ENCODE peak calls at places on chromosomes 5 and 9, in eight cellular contexts. V, C, R, T, Z, O, N and A are unnamed samples.

GRCh38 chr5:160500776-160501175 is 79.1 kb downstream of the PTTG1 start:
- DNase-seq in O (no peak), N (no peak), T (no peak), Z (no peak), V (no peak), C (no peak), R (no peak), A (no peak)

GRCh38 chr5:32474201-32474854 is 29.8 kb upstream of the ZFR start:
- DNase-seq in Z (no peak), V (no peak), T (no peak), R (no peak), C (no peak), N (no peak), O (no peak), A (no peak)

GRCh38 chr9:115850548-115851304 is 302.9 kb upstream of the PAPPA start:
- DNase-seq in T (peak), N (no peak), R (no peak), O (no peak), C (no peak), V (no peak), Z (no peak), A (no peak)

GRCh38 chr9:83238871-83239624 is 176.1 kb upstream of the RASEF start:
- DNase-seq in V (no peak), Z (no peak), T (peak), O (no peak), C (peak), N (no peak), R (no peak), A (no peak)

GRCh38 chr5:96876292-96876850 is at the start of gene ERAP2:
- DNase-seq in N (peak), Z (peak), V (peak), O (no peak), C (peak), T (peak), R (no peak), A (peak)

GRCh38 chr5:135194573-135195266 is 160.7 kb upstream of the PITX1 start:
- DNase-seq in T (peak), Z (no peak), N (no peak), V (no peak), R (no peak), O (no peak), C (no peak), A (no peak)

GRCh38 chr9:38732849-38733248 is 12.9 kb upstream of the FAM240B start:
- DNase-seq in R (no peak), T (no peak), C (no peak), N (no peak), O (no peak), V (no peak), Z (no peak), A (no peak)

GRCh38 chr5:140372971-140373487 is 13.0 kb downstream of the SLC4A9 start:
- DNase-seq in C (peak), V (peak), T (peak), R (peak), Z (peak), O (peak), N (peak), A (peak)

GRCh38 chr5:175354961-175355360 is 89.0 kb downstream of the DRD1 start:
- DNase-seq in N (no peak), R (no peak), Z (no peak), V (no peak), T (no peak), C (no peak), O (no peak), A (no peak)

GRCh38 chr9:108551030-108551964 is 304.5 kb downstream of the ACTL7B start:
- DNase-seq in C (peak), R (peak), N (no peak), Z (peak), O (peak), V (peak), T (peak), A (peak)

GRCh38 chr5:94524841-94525697 is 93.3 kb downstream of the KIAA0825 start:
- DNase-seq in R (peak), N (peak), C (peak), T (peak), O (peak), V (peak), Z (peak), A (peak)

GRCh38 chr5:1412621-1413020 is 32.6 kb downstream of the SLC6A3 start:
- DNase-seq in O (no peak), R (no peak), V (no peak), N (no peak), T (no peak), C (no peak), Z (no peak), A (no peak)

GRCh38 chr5:123844873-123845272 is 332.9 kb downstream of the CSNK1G3 start:
- DNase-seq in O (no peak), V (no peak), C (no peak), N (no peak), R (no peak), Z (no peak), T (no peak), A (no peak)

GRCh38 chr9:120922404-120923173 is 4.0 kb downstream of the TRAF1 start:
- DNase-seq in N (no peak), C (no peak), V (no peak), T (no peak), R (no peak), O (no peak), Z (no peak), A (no peak)

GRCh38 chr9:72952394-72952720 is 496 bp downstream of the ALDH1A1 start:
- DNase-seq in C (no peak), T (no peak), O (no peak), R (no peak), V (no peak), N (no peak), Z (no peak), A (no peak)

GRCh38 chr5:178895615-178896571 is at the start of gene ZFP2:
- DNase-seq in V (peak), O (peak), C (peak), T (peak), Z (peak), N (peak), R (peak), A (no peak)